ENCODE peak calls at places on chromosomes 3 and 15, in eight cellular contexts. V is A549, I is heart left ventricle, M is prostate gland, Q is K562, B is uterus, J is IMR-90, U is adrenal gland. N is an unnamed sample.

GRCh38 chr15:98931001-98931400 is 76.6 kb downstream of the PGPEP1L start:
- DNase-seq in V (no peak), I (no peak), M (no peak), Q (no peak), B (no peak), J (no peak), U (no peak), N (no peak)

GRCh38 chr3:143124683-143125520 is 5.3 kb downstream of the CHST2 start:
- DNase-seq in V (no peak), I (no peak), M (no peak), Q (no peak), B (no peak), J (no peak), U (no peak), N (no peak)

GRCh38 chr3:49906004-49906860 is 2.6 kb upstream of the MST1R start:
- DNase-seq in V (peak; percentile 55), I (peak; percentile 54), M (peak; percentile 40), Q (peak; percentile 76), B (no peak), J (peak; percentile 46), U (no peak), N (peak; percentile 55)

GRCh38 chr15:58467121-58467721 is 35.4 kb downstream of the LIPC start:
- DNase-seq in V (no peak), I (no peak), M (no peak), Q (no peak), B (no peak), J (no peak), U (no peak), N (peak; percentile 45)

GRCh38 chr3:194379651-194380050 is 10.1 kb upstream of the LRRC15 start:
- DNase-seq in V (no peak), I (no peak), M (no peak), Q (no peak), B (no peak), J (no peak), U (no peak), N (no peak)

GRCh38 chr3:130905551-130905950 is 11.7 kb downstream of the ATP2C1 start:
- DNase-seq in V (peak; percentile 4), I (no peak), M (peak; percentile 44), Q (no peak), B (no peak), J (peak; percentile 52), U (no peak), N (no peak)

GRCh38 chr3:148999806-149000205 is 8.5 kb downstream of the GYG1 start:
- DNase-seq in V (no peak), I (no peak), M (no peak), Q (no peak), B (no peak), J (peak; percentile 68), U (no peak), N (no peak)

GRCh38 chr3:13545952-13546454 is 2.9 kb upstream of the FBLN2 start:
- DNase-seq in V (no peak), I (no peak), M (no peak), Q (no peak), B (no peak), J (no peak), U (no peak), N (no peak)

GRCh38 chr3:195025056-195025880 is 245.7 kb downstream of the XXYLT1 start:
- DNase-seq in V (no peak), I (no peak), M (no peak), Q (no peak), B (no peak), J (no peak), U (no peak), N (no peak)

GRCh38 chr15:42136513-42136912 is 19.9 kb downstream of the PLA2G4F start:
- DNase-seq in V (no peak), I (no peak), M (no peak), Q (no peak), B (no peak), J (no peak), U (no peak), N (no peak)

GRCh38 chr3:157606392-157607197 is 103.4 kb upstream of the VEPH1 start:
- DNase-seq in V (peak; percentile 64), I (peak; percentile 54), M (peak; percentile 10), Q (peak; percentile 62), B (peak; percentile 20), J (peak; percentile 71), U (peak; percentile 67), N (peak; percentile 63)

GRCh38 chr3:11774296-11774877 is 72.3 kb downstream of the TAMM41 start:
- DNase-seq in V (peak; percentile 62), I (no peak), M (peak; percentile 71), Q (peak; percentile 33), B (no peak), J (peak; percentile 45), U (peak; percentile 45), N (peak; percentile 69)

GRCh38 chr3:136380530-136380929 is 130.4 kb downstream of the PCCB start:
- DNase-seq in V (no peak), I (no peak), M (no peak), Q (no peak), B (no peak), J (peak; percentile 34), U (no peak), N (no peak)

GRCh38 chr15:63523306-63523990 is 19.1 kb downstream of the USP3 start:
- DNase-seq in V (no peak), I (no peak), M (no peak), Q (no peak), B (no peak), J (peak; percentile 50), U (peak; percentile 25), N (no peak)

GRCh38 chr15:43347114-43347513 is 16.7 kb upstream of the LCMT2 start:
- DNase-seq in V (no peak), I (no peak), M (no peak), Q (no peak), B (no peak), J (no peak), U (no peak), N (no peak)

GRCh38 chr3:190617185-190617584 is 103.3 kb downstream of the IL1RAP start:
- DNase-seq in V (peak; percentile 31), I (peak; percentile 38), M (no peak), Q (no peak), B (no peak), J (no peak), U (no peak), N (no peak)

GRCh38 chr3:23961064-23961463 is 16.0 kb downstream of the NR1D2 start:
- DNase-seq in V (no peak), I (no peak), M (no peak), Q (no peak), B (no peak), J (peak; percentile 50), U (no peak), N (no peak)

DNA sequence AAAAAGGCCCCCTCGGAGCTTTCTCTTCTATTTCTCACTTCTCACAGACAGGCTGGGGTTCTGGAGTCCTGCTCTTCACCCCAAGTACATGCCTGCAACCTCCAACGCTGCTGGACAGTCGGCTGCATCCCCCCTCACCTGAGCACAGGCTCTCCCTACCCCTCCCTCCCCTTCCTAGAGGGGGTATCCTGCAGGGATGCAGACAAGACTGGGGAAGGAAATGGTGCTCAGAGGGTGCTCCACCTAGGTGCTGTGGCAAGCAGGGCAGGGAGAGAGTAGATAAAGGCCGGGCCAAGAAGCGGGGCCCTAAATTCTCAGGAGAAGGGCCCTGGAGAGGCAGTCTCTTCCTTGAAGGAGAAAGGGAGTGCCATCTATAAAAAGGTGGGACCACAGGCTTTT is 7.0 kb upstream of the STRA6 start:
- DNase-seq in V (no peak), I (no peak), M (no peak), Q (no peak), B (no peak), J (no peak), U (no peak), N (no peak)
- TF ChIP-seq CTCF in V (no peak), I (no peak), M (no peak), Q (no peak), B (peak; percentile 3), J (no peak), U (no peak), N (no peak)

GRCh38 chr3:173745952-173746682 is 348.6 kb downstream of the NLGN1 start:
- DNase-seq in V (no peak), I (no peak), M (no peak), Q (no peak), B (no peak), J (peak; percentile 56), U (no peak), N (no peak)

GRCh38 chr3:173744479-173744878 is 346.9 kb downstream of the NLGN1 start:
- DNase-seq in V (no peak), I (no peak), M (no peak), Q (no peak), B (no peak), J (no peak), U (no peak), N (no peak)

GRCh38 chr3:173742491-173742890 is 344.9 kb downstream of the NLGN1 start:
- DNase-seq in V (no peak), I (no peak), M (no peak), Q (no peak), B (no peak), J (no peak), U (no peak), N (no peak)

GRCh38 chr3:173743512-173743911 is 346.0 kb downstream of the NLGN1 start:
- DNase-seq in V (no peak), I (no peak), M (no peak), Q (no peak), B (no peak), J (no peak), U (no peak), N (no peak)

DNA sequence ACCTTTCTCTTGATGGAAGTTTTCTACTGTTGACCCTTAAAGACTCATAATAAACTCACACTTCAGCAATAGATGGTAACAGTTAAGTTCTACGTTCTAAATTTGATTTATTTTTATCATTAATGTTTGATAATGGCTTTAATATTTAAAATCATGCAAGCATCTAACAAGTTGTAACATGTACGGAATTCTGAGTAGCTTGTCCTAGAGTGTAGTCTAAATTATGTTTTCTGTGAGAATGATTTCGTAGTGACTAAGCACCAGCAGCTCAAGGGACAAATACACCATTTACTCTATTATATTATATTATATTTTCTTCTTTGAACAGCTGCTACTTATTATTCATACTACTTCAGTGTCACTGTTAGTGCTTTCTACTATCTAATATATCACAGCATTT is 345.6 kb downstream of the NLGN1 start:
- DNase-seq in V (no peak), I (no peak), M (no peak), Q (no peak), B (no peak), J (peak; percentile 47), U (no peak), N (no peak)
- TF ChIP-seq POLR2A in V (no peak), I (no peak), M (no peak), Q (no peak), B (no peak), J (no peak), U (no peak), N (no peak)

GRCh38 chr15:69462030-69462492 is 9.4 kb downstream of the RPLP1 start:
- DNase-seq in V (no peak), I (peak; percentile 62), M (no peak), Q (no peak), B (peak; percentile 47), J (no peak), U (peak; percentile 74), N (peak; percentile 54)
- H3K4me3 ChIP-seq in V (peak overlapping the region; percentile 59), I (peak overlapping the region; percentile 53), M (peak overlapping the region; percentile 30), Q (peak overlapping the region; percentile 45), B (peak overlapping the region; percentile 48), J (peak overlapping the region; percentile 51), U (peak overlapping the region; percentile 76), N (no peak overlapping the region)

DNA sequence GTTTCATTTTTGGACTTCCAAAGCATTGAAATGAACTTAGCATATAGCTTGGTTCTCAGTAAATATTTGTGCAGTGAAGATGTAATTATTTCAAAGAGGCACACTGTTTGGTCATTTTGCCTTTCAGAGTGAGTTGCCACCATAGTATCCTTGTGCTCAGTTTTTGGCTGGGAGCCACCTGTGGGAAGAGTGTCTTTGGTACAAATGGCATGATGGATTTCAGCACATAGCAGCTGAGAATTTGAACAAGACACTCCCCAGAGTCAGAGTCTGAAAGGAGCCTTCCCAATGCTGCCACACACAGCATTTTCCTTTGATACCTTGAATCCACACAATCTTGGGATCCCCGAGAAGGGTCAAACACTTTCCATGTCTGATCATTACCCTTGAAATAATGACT is 897.2 kb upstream of the ARPP21 start:
- DNase-seq in V (no peak), I (no peak), M (no peak), Q (no peak), B (no peak), J (no peak), U (no peak), N (no peak)
- TF ChIP-seq CTCF in V (no peak), I (no peak), M (no peak), Q (no peak), B (no peak), J (no peak), U (no peak), N (no peak)

N was measured in body of pancreas.